ENCODE peak calls at places on chromosomes 7 and 10, in seven cellular contexts. S is upper lobe of right lung; D is upper lobe of left lung; B is cardiac muscle cell; J is mucosa of descending colon; Z is uterus; X is CD8-positive, alpha-beta memory T cell. A is an unnamed sample.

GRCh38 chr10:63264852-63265617 is 131.9 kb downstream of the NRBF2 start:
- DNase-seq in J (no peak), Z (no peak), X (peak; percentile 22), B (peak; percentile 68), D (no peak), S (no peak), A (no peak)

GRCh38 chr7:125599387-125599786 is 669.8 kb upstream of the POT1 start:
- DNase-seq in Z (no peak), D (no peak), B (no peak), J (no peak), X (no peak), S (no peak), A (no peak)

GRCh38 chr10:110827410-110827809 is 44.3 kb upstream of the PDCD4 start:
- DNase-seq in Z (no peak), B (peak; percentile 23), X (no peak), J (no peak), S (no peak), D (no peak), A (no peak)

GRCh38 chr10:124659380-124659779 is 84.8 kb downstream of the FAM53B start:
- DNase-seq in J (no peak), S (no peak), B (no peak), D (no peak), Z (no peak), X (no peak), A (no peak)

GRCh38 chr7:122515404-122515803 is 183.5 kb downstream of the RNF133 start:
- DNase-seq in D (no peak), X (no peak), Z (no peak), J (no peak), B (no peak), S (no peak), A (no peak)

GRCh38 chr10:109963439-109963838 is 40.1 kb upstream of the XPNPEP1 start:
- DNase-seq in B (no peak), J (no peak), D (no peak), Z (no peak), X (no peak), S (no peak), A (no peak)

GRCh38 chr10:111934926-111935325 is 248.6 kb downstream of the GPAM start:
- DNase-seq in B (no peak), J (no peak), S (no peak), D (no peak), X (no peak), Z (no peak), A (no peak)

GRCh38 chr7:151453326-151453791 is 13.4 kb upstream of the CRYGN start:
- DNase-seq in B (no peak), Z (no peak), S (peak; percentile 62), D (no peak), J (peak; percentile 14), X (no peak), A (no peak)

GRCh38 chr7:42770106-42770505 is 141.8 kb downstream of the C7orf25 start:
- DNase-seq in X (no peak), Z (no peak), D (no peak), S (no peak), B (peak; percentile 23), J (no peak), A (no peak)

GRCh38 chr10:3494131-3494878 is 290.7 kb downstream of the KLF6 start:
- DNase-seq in S (no peak), X (no peak), B (peak; percentile 90), J (no peak), D (no peak), Z (peak; percentile 48), A (no peak)

GRCh38 chr10:73094249-73094850 is 2.3 kb downstream of the P4HA1 start:
- DNase-seq in B (peak; percentile 41), D (no peak), J (no peak), S (no peak), X (no peak), Z (no peak), A (no peak)

GRCh38 chr7:95599069-95599468 is 2.8 kb upstream of the PDK4 start:
- DNase-seq in S (no peak), B (no peak), J (no peak), Z (no peak), D (no peak), X (no peak), A (no peak)

GRCh38 chr7:76292206-76292573 is 10.3 kb upstream of the HSPB1 start:
- DNase-seq in X (no peak), S (peak; percentile 78), D (no peak), J (no peak), B (no peak), Z (peak; percentile 74), A (no peak)

GRCh38 chr10:6507311-6507710 is 72.8 kb downstream of the PRKCQ start:
- DNase-seq in S (no peak), X (no peak), J (no peak), Z (no peak), B (no peak), D (no peak), A (no peak)

GRCh38 chr10:3803884-3804741 is 19.1 kb upstream of the KLF6 start:
- DNase-seq in S (no peak), X (peak; percentile 54), B (peak; percentile 45), Z (no peak), D (no peak), J (no peak), A (no peak)

GRCh38 chr10:62225362-62225761 is 43.3 kb downstream of the RTKN2 start:
- DNase-seq in Z (no peak), J (no peak), D (no peak), S (no peak), X (no peak), B (no peak), A (no peak)

GRCh38 chr10:75662715-75663114 is 231.3 kb downstream of the LRMDA start:
- DNase-seq in S (no peak), B (peak; percentile 80), J (no peak), X (no peak), Z (peak; percentile 91), D (no peak), A (no peak)

GRCh38 chr10:130500251-130501000 is 364.2 kb downstream of the GLRX3 start:
- DNase-seq in D (no peak), J (no peak), Z (no peak), S (no peak), B (no peak), X (no peak), A (no peak)

GRCh38 chr10:63681965-63682704 is 160.9 kb downstream of the REEP3 start:
- DNase-seq in S (no peak), X (no peak), J (no peak), Z (peak; percentile 86), B (peak; percentile 99), D (no peak), A (no peak)

GRCh38 chr7:77327067-77327931 is 88.8 kb downstream of the GSAP start:
- DNase-seq in Z (no peak), S (peak; percentile 79), J (no peak), X (no peak), D (no peak), B (peak; percentile 86), A (no peak)

GRCh38 chr10:112307631-112308502 is 24.7 kb downstream of the TECTB start:
- DNase-seq in J (peak; percentile 48), Z (no peak), S (peak; percentile 74), B (peak; percentile 40), D (no peak), X (peak; percentile 13), A (peak; percentile 44)

GRCh38 chr7:26193432-26194206 is 6.9 kb downstream of the HNRNPA2B1 start:
- DNase-seq in X (no peak), S (no peak), B (no peak), J (no peak), D (no peak), Z (no peak), A (no peak)
- H3K36me3 ChIP-seq in X (peaks cover 81% of the 10 kb centered on the region), S (peaks cover 100% of the 10 kb centered on the region), B (peaks cover 85% of the 10 kb centered on the region), J (peaks cover 20% of the 10 kb centered on the region), D (peaks cover 81% of the 10 kb centered on the region), Z (no peaks in the 10 kb centered on the region), A (peaks cover 100% of the 10 kb centered on the region)

GRCh38 chr10:1036341-1036791 is 10.7 kb upstream of the IDI2 start:
- DNase-seq in Z (no peak), D (peak; percentile 44), J (no peak), B (no peak), S (no peak), X (no peak), A (no peak)

GRCh38 chr10:1037098-1037497 is 11.4 kb upstream of the IDI2 start:
- DNase-seq in Z (no peak), D (no peak), B (no peak), J (no peak), X (no peak), S (no peak), A (no peak)

GRCh38 chr10:1033601-1034000 is 7.9 kb upstream of the IDI2 start:
- DNase-seq in S (no peak), J (no peak), Z (no peak), X (no peak), D (no peak), B (no peak), A (no peak)

GRCh38 chr10:1034758-1035157 is 9.1 kb upstream of the IDI2 start:
- DNase-seq in D (no peak), X (no peak), J (no peak), B (no peak), Z (no peak), S (no peak), A (no peak)

DNA sequence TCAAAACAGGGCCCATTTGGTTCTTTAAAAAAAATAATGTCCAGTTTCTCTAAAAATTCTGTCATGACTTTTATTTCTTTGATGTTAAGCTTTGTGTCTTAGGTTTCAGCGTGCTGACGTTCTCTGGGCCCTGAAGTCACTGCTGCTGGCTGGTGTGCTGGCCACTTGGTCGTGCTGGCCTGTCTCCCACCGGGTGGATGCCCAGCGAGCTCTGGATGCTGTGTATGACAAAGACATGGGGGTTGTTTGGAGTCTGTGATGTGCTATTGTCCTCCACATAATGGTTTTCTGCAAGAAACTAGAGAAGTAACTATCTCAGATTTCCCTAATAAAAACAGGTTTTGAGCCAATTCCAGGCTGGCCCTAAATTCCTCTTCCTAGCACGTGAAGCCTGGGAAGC is 9.5 kb upstream of the IDI2 start:
- DNase-seq in J (no peak), S (no peak), D (no peak), Z (no peak), X (no peak), B (no peak), A (no peak)
- H3K36me3 ChIP-seq in J (no peaks in the 10 kb centered on the region), S (peaks cover 12% of the 10 kb centered on the region), D (peaks cover 16% of the 10 kb centered on the region), Z (no peaks in the 10 kb centered on the region), X (peaks cover 4% of the 10 kb centered on the region), B (peaks cover 11% of the 10 kb centered on the region), A (peaks cover 33% of the 10 kb centered on the region)

GRCh38 chr7:55120074-55120473 is 101.3 kb downstream of the EGFR start:
- DNase-seq in Z (no peak), S (no peak), B (no peak), X (no peak), J (no peak), D (no peak), A (no peak)
- H3K36me3 ChIP-seq in Z (no peaks in the 10 kb centered on the region), S (no peaks in the 10 kb centered on the region), B (no peaks in the 10 kb centered on the region), X (no peaks in the 10 kb centered on the region), J (no peaks in the 10 kb centered on the region), D (no peaks in the 10 kb centered on the region), A (no peaks in the 10 kb centered on the region)

GRCh38 chr7:107951896-107952295 is 51.1 kb downstream of the LAMB1 start:
- DNase-seq in Z (no peak), B (no peak), D (peak; percentile 43), S (no peak), J (no peak), X (no peak), A (no peak)

GRCh38 chr7:107949443-107949935 is 53.5 kb downstream of the LAMB1 start:
- DNase-seq in S (no peak), X (no peak), B (no peak), D (no peak), J (no peak), Z (no peak), A (no peak)

GRCh38 chr7:107948645-107949442 is 54.1 kb downstream of the LAMB1 start:
- DNase-seq in Z (no peak), X (no peak), D (no peak), J (no peak), B (peak; percentile 77), S (no peak), A (no peak)

GRCh38 chr7:107953265-107953923 is 49.6 kb downstream of the LAMB1 start:
- DNase-seq in Z (no peak), X (no peak), S (no peak), J (no peak), B (no peak), D (no peak), A (no peak)

GRCh38 chr7:107951172-107951787 is 51.7 kb downstream of the LAMB1 start:
- DNase-seq in J (no peak), Z (no peak), X (no peak), S (no peak), B (no peak), D (peak; percentile 52), A (no peak)
- H3K36me3 ChIP-seq in J (no peaks in the 10 kb centered on the region), Z (no peaks in the 10 kb centered on the region), X (no peaks in the 10 kb centered on the region), S (peaks cover 22% of the 10 kb centered on the region), B (no peaks in the 10 kb centered on the region), D (peaks cover 4% of the 10 kb centered on the region), A (peaks cover 13% of the 10 kb centered on the region)

A was measured in neuronal stem cell.